ENCODE peak calls at places on chromosome 6, in six cellular contexts. G, N, R, V, S and Z are unnamed samples.

GRCh38 chr6:139577991-139578604 is 203.7 kb upstream of the CITED2 start:
- DNase-seq in R (no peak), G (no peak), N (peak), V (no peak), S (peak), Z (peak)

GRCh38 chr6:8336406-8336805 is 98.9 kb downstream of the SLC35B3 start:
- DNase-seq in S (no peak), G (no peak), V (no peak), N (no peak), R (no peak), Z (no peak)

GRCh38 chr6:81216668-81217067 is 535.8 kb downstream of the TENT5A start:
- DNase-seq in N (no peak), S (no peak), V (no peak), G (no peak), R (no peak), Z (no peak)

GRCh38 chr6:146944077-146944476 is 260.1 kb upstream of the STXBP5 start:
- DNase-seq in R (no peak), V (no peak), G (no peak), N (no peak), S (no peak), Z (no peak)

GRCh38 chr6:80618953-80619352 is 512.5 kb downstream of the BCKDHB start:
- DNase-seq in S (peak), G (no peak), R (no peak), V (no peak), N (peak), Z (no peak)

GRCh38 chr6:41572613-41573012 is 26.4 kb downstream of the FOXP4 start:
- DNase-seq in R (no peak), V (no peak), N (no peak), S (no peak), G (no peak), Z (no peak)

GRCh38 chr6:47844881-47845280 is 63.0 kb downstream of the OPN5 start:
- DNase-seq in V (no peak), G (no peak), N (no peak), S (no peak), R (no peak), Z (no peak)

GRCh38 chr6:1636971-1637871 is 27.5 kb downstream of the FOXC1 start:
- DNase-seq in G (no peak), S (peak), N (no peak), R (no peak), V (no peak), Z (peak)

GRCh38 chr6:73455865-73456629 is 4.0 kb upstream of the CGAS start:
- DNase-seq in R (no peak), V (no peak), S (peak), N (peak), G (no peak), Z (peak)

DNA sequence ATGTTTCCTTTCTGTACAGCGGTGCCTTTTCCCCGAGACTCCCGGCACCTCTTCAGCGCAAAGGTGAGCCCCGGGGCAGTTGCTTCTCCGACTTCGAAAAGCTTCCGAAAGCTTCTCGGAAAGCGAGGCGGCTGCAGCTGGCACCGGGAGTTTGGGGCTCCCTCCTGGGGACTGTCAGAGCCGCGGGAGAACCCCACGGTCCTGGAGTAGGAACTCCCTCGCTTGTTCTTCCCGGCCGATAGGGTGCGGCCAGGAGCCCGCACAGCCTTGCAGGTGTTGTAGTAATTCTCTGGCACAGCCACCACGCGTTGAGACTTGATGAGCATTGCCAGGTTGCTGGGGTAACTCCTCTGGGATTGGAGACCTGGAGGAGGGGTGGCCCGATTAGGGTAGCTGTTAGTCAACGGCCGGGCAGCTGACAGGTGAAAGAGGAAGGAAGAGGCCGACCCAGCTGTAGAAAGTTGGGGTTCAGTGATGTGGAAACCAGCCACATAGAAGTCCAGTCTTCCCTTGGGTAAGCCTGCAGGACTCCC is 708 bp downstream of the KDM1B start:
- DNase-seq in S (peak), G (no peak), V (peak), N (peak), R (peak), Z (peak)
- TF ChIP-seq CTCF in S (peak), G (no peak), V (no peak), N (peak), R (peak), Z (peak)

DNA sequence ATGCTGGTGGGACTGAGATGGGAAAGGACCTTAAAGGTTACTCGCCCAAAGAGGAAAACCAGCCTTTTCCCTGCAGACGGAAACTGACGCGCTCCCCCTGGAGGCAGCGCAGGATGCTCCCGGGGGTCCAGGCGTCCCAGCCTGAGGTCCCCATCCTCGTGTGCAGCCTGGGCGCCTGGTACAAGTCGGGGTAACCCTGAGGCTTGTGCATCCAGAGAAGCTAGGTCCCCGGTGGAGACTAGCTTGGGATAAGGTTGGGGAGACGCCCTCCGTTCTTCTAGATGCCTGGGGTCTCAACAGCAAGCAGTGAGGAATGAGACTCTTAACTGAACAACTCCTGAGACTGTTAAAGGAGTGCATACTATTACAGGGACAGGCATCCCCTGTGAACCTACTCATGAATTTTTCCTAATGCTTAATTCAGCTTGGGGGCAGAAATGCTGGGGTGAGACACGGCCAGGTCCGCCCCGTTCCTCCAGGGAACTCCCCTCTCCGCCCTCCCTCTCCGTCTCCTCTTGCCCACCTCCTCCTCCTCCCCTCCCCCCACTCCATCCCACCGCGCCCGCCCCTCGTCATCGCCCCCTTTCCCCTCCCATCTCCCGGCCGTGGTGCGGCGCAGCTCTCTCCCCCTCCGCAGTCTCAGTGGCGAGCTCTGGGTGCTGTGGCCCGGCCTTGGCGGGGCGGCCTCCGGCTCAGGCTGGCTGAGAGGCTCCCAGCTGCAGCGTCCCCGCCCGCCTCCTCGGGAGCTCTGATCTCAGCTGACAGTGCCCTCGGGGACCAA is at the start of gene PRSS35:
- DNase-seq in N (peak), V (peak), G (peak), R (peak), S (peak), Z (peak)
- TF ChIP-seq CTCF in N (peak), V (no peak), G (no peak), R (peak), S (peak), Z (peak)

GRCh38 chr6:165766457-165766856 is 103.4 kb upstream of the PDE10A start:
- DNase-seq in N (no peak), V (no peak), S (peak), R (no peak), G (no peak), Z (peak)
- TF ChIP-seq CTCF in N (no peak), V (no peak), S (no peak), R (no peak), G (no peak), Z (no peak)

GRCh38 chr6:163170294-163170883 is 244.1 kb upstream of the QKI start:
- DNase-seq in V (no peak), N (no peak), R (no peak), S (no peak), G (no peak), Z (peak)
- TF ChIP-seq CTCF in V (peak), N (peak), R (peak), S (peak), G (no peak), Z (peak)